ENCODE peak calls at places on chromosomes 4 and X, in five cellular contexts. G, J, M, C and A are unnamed samples.

GRCh38 chr4:46818604-46819003 is 90.4 kb downstream of the COX7B2 start:
- DNase-seq in J (no peak), C (no peak), G (no peak), M (no peak), A (no peak)

GRCh38 chr4:185127021-185127925 is 15.8 kb upstream of the SLC25A4 start:
- DNase-seq in M (peak), C (peak), J (no peak), G (peak), A (peak)

GRCh38 chr4:138647433-138647832 is 368.1 kb upstream of the NOCT start:
- DNase-seq in G (no peak), J (no peak), M (no peak), C (peak), A (no peak)

GRCh38 chr4:107647591-107647990 is 72.4 kb downstream of the PAPSS1 start:
- DNase-seq in G (no peak), C (no peak), J (no peak), M (no peak), A (no peak)

GRCh38 chrX:63656871-63657580 is 128.0 kb downstream of the ARHGEF9 start:
- DNase-seq in C (no peak), J (no peak), M (no peak), G (no peak), A (no peak)

GRCh38 chrX:41352329-41352801 is 18.4 kb downstream of the DDX3X start:
- DNase-seq in C (no peak), G (no peak), J (no peak), M (no peak), A (no peak)

GRCh38 chrX:101759000-101759399 is 99.3 kb upstream of the ARMCX2 start:
- DNase-seq in G (peak), M (peak), J (peak), C (peak), A (peak)

GRCh38 chr4:21869978-21870745 is 78.4 kb downstream of the KCNIP4 start:
- DNase-seq in G (no peak), M (no peak), C (no peak), J (no peak), A (no peak)

GRCh38 chr4:111228396-111228795 is 605.5 kb upstream of the PITX2 start:
- DNase-seq in J (no peak), M (no peak), C (no peak), G (no peak), A (no peak)

GRCh38 chr4:86261634-86262033 is 98.2 kb downstream of the MAPK10 start:
- DNase-seq in C (no peak), G (no peak), J (no peak), M (no peak), A (no peak)

DNA sequence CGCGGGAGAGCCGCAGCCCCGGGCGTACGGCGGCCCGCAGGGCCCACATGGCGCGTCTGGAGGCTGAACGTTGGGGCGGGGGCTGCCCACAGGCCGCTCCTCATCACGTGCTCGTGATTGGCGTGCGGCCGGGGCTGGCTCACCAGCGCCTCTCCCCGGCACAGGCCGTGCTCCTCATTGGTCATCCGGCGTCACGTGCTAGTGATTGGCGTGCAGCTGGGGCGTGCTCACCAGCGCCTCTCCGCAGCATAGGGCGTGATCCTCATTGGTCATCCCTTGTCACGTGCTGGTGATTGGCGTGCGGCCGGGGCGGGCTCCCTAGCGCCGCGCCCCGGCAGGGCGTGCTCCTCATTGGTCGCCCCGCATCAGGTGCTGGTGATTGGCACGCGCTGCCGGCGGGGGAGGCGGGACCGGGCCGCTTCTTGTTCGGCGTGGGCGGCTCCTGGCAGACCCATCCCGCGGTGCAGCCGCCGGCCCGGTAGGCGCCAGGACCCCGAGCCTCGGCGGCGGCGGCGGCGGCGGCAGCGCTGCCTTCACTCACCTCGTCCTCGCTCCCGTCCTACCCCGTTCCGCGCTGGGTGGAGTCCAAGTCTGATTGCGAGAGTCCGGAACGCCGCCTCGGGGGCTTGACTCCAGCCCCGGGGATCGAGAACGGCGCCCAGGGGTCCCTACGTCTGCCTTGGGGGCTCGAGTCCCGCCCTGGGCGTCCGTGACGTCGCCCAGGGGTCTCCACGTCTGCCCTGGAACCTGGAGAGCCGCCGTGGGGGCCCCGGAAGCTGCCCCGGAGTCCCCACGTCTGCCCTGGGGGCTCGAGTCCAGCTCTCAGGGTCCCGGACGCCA is at the start of gene GTPBP6:
- DNase-seq in J (peak), C (peak), G (peak), M (peak), A (peak)
- TF ChIP-seq CTCF in J (peak), C (no peak), G (no peak), M (no peak), A (no peak)

GRCh38 chr4:6573551-6573950 is 1.4 kb upstream of the MAN2B2 start:
- DNase-seq in G (no peak), C (no peak), M (no peak), J (no peak), A (no peak)

GRCh38 chr4:6576512-6576911 is 1.5 kb downstream of the MAN2B2 start:
- DNase-seq in C (no peak), J (no peak), G (no peak), M (no peak), A (no peak)

GRCh38 chr4:6574747-6575502 is at the start of gene MAN2B2:
- DNase-seq in M (peak), G (peak), J (peak), C (peak), A (peak)

GRCh38 chr4:6575503-6576240 is 683 bp downstream of the MAN2B2 start:
- DNase-seq in G (no peak), J (no peak), M (no peak), C (no peak), A (no peak)

GRCh38 chr4:6573986-6574746 is 823 bp upstream of the MAN2B2 start:
- DNase-seq in C (no peak), J (no peak), M (no peak), G (no peak), A (no peak)
- TF ChIP-seq CTCF in C (peak), J (no peak), M (no peak), G (no peak), A (no peak)

GRCh38 chr4:137226221-137226620 is 306.1 kb downstream of the PCDH18 start:
- DNase-seq in C (no peak), M (no peak), G (no peak), J (no peak), A (no peak)

GRCh38 chr4:137226900-137227299 is 305.4 kb downstream of the PCDH18 start:
- DNase-seq in C (no peak), J (no peak), M (peak), G (peak), A (no peak)
- TF ChIP-seq CTCF in C (peak), J (no peak), M (peak), G (peak), A (peak)

DNA sequence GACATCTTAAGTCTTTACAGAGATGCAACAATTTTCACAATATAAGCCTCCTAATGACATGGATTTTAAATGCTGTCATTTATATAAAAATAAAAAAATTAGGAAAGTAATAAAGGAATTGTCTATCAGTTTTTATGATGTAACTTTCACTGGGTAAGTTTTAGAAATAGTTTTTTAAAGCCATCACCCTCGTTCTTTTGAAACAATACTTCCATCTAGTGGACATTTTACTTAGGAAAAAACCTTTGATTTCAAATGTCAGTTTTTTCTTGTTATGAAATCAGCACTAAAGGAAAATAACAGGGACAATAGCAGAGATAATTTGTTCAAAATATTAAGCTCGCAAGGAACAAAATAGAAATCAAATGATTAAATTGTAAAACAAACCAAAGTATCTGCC is 24.3 kb upstream of the NDNF start:
- DNase-seq in J (no peak), G (no peak), M (peak), C (no peak), A (no peak)
- TF ChIP-seq CTCF in J (peak), G (peak), M (peak), C (peak), A (peak)

DNA sequence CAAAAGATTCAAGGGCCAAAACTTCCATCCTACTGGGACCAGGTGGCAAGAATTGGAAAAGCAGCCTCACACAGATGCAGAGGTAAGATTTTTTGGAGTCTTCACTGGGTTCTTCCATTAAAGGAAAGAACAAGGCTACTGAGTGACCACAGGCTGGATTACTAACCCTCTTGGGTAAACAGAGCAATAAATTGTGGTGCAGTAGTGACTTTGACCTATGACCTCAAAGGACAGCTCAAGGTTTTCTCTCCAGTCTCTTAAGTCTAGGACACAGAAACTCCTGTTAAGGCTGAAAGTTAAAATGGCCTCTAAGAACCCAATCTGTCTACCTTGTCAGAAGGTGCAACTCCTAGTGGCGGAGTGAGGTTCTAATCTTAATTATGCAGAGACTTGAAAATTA is 464.9 kb downstream of the SMARCA1 start:
- DNase-seq in M (no peak), J (no peak), C (no peak), G (no peak), A (no peak)
- TF ChIP-seq CTCF in M (no peak), J (no peak), C (peak), G (no peak), A (peak)

DNA sequence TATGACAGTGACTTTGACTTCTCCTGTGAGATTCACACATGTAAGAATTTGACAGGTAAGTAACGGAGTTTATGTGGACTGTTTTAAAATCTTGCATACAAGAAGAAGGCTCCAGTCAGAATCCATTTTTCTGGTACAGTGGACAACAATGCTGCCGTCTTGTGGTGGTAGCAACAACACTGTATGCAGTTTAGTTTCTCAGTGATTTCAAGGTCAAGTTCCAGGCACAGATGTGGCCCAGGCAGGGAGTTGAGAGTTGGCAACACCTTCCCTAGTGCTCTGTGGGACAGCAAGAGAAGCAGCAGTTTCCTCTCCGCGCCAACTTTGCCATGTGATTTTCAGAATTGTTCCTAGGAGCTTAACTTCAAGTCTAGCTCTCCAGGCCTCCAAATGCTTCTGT is 56.0 kb upstream of the STPG2 start:
- DNase-seq in J (no peak), M (no peak), G (no peak), C (no peak), A (no peak)
- TF ChIP-seq CTCF in J (no peak), M (no peak), G (no peak), C (no peak), A (no peak)

DNA sequence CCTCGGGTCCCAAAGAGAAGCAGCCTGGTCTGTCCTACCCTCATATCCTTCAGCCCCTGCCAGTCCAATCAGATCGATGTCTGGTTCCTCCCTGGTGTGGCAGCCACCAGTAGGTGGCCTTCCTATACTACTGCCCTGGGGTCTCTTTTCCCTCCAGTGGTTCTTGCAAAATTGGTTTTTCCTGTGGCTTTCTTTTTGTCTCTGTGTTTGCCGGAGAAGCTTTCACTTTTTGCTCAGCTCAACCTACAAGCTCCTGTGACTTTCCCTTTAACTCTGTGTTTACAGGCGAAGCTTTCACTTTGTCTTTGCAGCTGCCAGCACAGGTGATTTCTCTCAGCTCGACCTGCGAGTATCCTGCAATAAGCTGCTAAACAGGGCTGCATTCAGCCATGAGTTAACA is 46.8 kb downstream of the UGT2A3 start:
- DNase-seq in C (peak), J (no peak), G (peak), M (peak), A (no peak)
- TF ChIP-seq CTCF in C (peak), J (no peak), G (peak), M (peak), A (no peak)

GRCh38 chr4:6327220-6327917 is 57.7 kb downstream of the WFS1 start:
- DNase-seq in G (peak), M (peak), C (peak), J (peak), A (peak)
- TF ChIP-seq CTCF in G (peak), M (peak), C (peak), J (peak), A (peak)

GRCh38 chrX:35886135-35886534 is 33.4 kb upstream of the CFAP47 start:
- DNase-seq in J (no peak), M (no peak), G (no peak), C (no peak), A (no peak)

GRCh38 chrX:35890699-35891098 is 28.8 kb upstream of the CFAP47 start:
- DNase-seq in C (peak), G (peak), J (no peak), M (peak), A (peak)
- TF ChIP-seq CTCF in C (peak), G (no peak), J (peak), M (peak), A (peak)

GRCh38 chrX:48806088-48806487 is 4.2 kb downstream of the HDAC6 start:
- DNase-seq in C (no peak), M (no peak), J (no peak), G (no peak), A (no peak)
- TF ChIP-seq CTCF in C (peak), M (no peak), J (no peak), G (no peak), A (no peak)